ENCODE peak calls at places on chromosomes 2 and 18, in four cellular contexts. B is spleen, M is PC-9, Q is ovary. E is an unnamed sample. For H3K4me1, the result is how much of the 10 kb centered on the place peaks cover.

GRCh38 chr2:513981-514706 is 163.1 kb downstream of the TMEM18 start:
- DNase-seq in M (no peak), Q (no peak), B (no peak), E (no peak)

GRCh38 chr2:73297151-73297559 is 3.8 kb upstream of the EGR4 start:
- DNase-seq in Q (no peak), B (no peak), M (no peak), E (no peak)

GRCh38 chr2:233287871-233288270 is 19.7 kb upstream of the SAG start:
- DNase-seq in Q (no peak), B (no peak), M (no peak), E (no peak)

GRCh38 chr2:234873828-234874173 is 78.0 kb upstream of the SH3BP4 start:
- DNase-seq in B (no peak), Q (no peak), M (peak), E (peak)

GRCh38 chr2:64142817-64143153 is 1.4 kb downstream of the PELI1 start:
- DNase-seq in B (no peak), Q (no peak), M (no peak), E (no peak)

GRCh38 chr2:219178377-219179175 is 501 bp downstream of the RETREG2 start:
- DNase-seq in Q (no peak), M (no peak), B (peak), E (peak)

GRCh38 chr2:165718811-165719210 is 75.2 kb downstream of the GALNT3 start:
- DNase-seq in B (no peak), M (no peak), Q (no peak), E (no peak)

GRCh38 chr2:157164370-157164769 is 93.1 kb upstream of the GALNT5 start:
- DNase-seq in M (no peak), B (no peak), Q (no peak), E (no peak)

GRCh38 chr2:194765723-194766122 is 891.3 kb upstream of the SLC39A10 start:
- DNase-seq in B (no peak), M (no peak), Q (no peak), E (no peak)

GRCh38 chr2:127103243-127104165 is 3.5 kb downstream of the BIN1 start:
- DNase-seq in M (no peak), Q (no peak), B (peak), E (peak)

GRCh38 chr18:70047931-70048603 is 100.4 kb upstream of the CD226 start:
- DNase-seq in M (no peak), B (no peak), Q (no peak), E (no peak)

GRCh38 chr18:45664824-45665763 is 49.8 kb downstream of the SLC14A2 start:
- DNase-seq in Q (peak), M (peak), B (no peak), E (peak)

GRCh38 chr18:80247403-80247916 is at the start of gene PARD6G:
- DNase-seq in B (peak), Q (peak), M (peak), E (peak)

GRCh38 chr18:60684843-60685513 is 312.4 kb upstream of the MC4R start:
- DNase-seq in B (no peak), M (no peak), Q (no peak), E (no peak)

GRCh38 chr18:989423-989822 is 84.8 kb downstream of the ADCYAP1 start:
- DNase-seq in Q (no peak), M (no peak), B (no peak), E (no peak)

DNA sequence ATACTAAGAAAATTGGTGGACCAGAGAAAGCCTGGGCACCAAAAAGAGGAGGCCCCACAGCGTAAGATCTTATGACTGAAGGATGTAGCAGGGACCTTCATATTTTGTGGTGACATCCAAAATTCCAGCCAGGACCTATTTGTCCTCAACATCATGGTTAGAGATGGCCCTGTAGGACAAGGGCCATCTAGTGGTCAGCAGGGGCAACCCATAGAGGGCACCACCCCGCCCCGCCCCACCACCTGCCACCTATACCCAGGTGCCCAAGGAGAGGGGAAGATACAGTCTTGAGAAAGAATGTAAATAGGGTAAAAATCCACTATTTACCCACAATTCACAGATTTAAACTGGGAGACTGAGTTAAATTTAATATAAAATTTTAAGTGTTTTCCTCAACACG is 59.6 kb upstream of the TMEM163 start:
- DNase-seq in B (no peak), M (no peak), Q (no peak), E (no peak)
- TF ChIP-seq CTCF in B (no peak), M (peak), Q (no peak), E (peak)

GRCh38 chr2:217064234-217065103 is 204.6 kb upstream of the TNP1 start:
- DNase-seq in B (no peak), M (no peak), Q (peak), E (peak)
- H3K4me1 ChIP-seq in B (under half), M (under half), Q (under half), E (under half)

DNA sequence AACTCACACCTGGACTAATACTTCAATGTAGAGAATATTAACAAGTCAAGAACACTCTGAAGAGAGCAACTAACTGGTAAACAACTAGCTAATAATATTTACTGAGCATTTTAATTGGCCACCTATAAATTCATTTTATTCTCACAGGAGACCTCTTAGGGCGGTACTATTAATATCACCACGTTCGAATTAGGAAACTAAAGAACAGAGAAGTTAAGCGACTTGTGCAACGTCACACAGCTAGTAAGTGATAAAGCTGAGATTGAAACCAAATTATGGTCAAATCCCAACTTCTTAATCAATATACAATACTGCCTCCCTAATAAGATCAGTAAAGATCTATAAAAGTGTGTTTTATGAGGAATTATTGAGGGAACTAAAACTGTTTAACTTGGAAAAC is 1034.3 kb upstream of the POU3F3 start:
- DNase-seq in B (no peak), Q (no peak), M (no peak), E (no peak)
- TF ChIP-seq CTCF in B (no peak), Q (no peak), M (no peak), E (no peak)

DNA sequence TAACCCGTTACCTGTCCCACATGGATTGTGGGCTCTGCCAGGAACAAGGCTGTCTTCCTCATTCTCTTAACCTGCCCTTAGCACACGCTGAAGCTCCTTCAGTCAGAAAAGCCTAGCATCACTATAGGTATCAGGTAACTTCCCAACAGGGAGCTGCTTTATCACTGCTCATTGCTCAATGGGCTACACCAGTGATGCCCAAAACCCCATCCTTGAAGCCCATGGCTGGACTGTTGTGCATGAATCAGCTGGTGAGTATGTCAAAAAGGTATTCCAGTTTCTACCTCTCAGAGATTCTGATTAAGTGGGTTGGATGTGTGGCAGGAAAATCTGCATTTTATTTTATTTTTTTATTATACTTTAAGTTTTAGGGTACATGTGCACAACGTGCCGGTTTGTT is 362.2 kb downstream of the LRATD1 start:
- DNase-seq in B (no peak), Q (no peak), M (no peak), E (no peak)
- H3K4me1 ChIP-seq in B (under half), Q (under half), M (under half), E (under half)